ENCODE peak calls at places on chromosomes 12 and 14, in nine cellular contexts. A is stimulated activated CD4-positive, alpha-beta T cell treated with anti-CD3 and anti-CD28 coated beads, Interleukin-2, amount 100 ng/mL, for 4 hours; W is fibroblast of the aortic adventitia; L is amygdala; V is HEK293T; M is astrocyte of the cerebellum; B is germinal center; F is left ventricle myocardium inferior; D is CMK. X is an unnamed sample.

GRCh38 chr12:115984607-115985006 is 292.9 kb downstream of the MED13L start:
- DNase-seq in A (no peak), W (no peak), L (no peak), V (no peak), M (no peak), B (no peak), F (no peak), D (no peak), X (no peak)

GRCh38 chr14:67697006-67697405 is 1.4 kb upstream of the RDH11 start:
- DNase-seq in A (no peak), W (no peak), L (no peak), V (no peak), M (no peak), B (no peak), F (no peak), D (no peak), X (no peak)

GRCh38 chr12:126202138-126202537 is 1136.9 kb downstream of the AACS start:
- DNase-seq in A (no peak), W (peak; percentile 25), L (no peak), V (no peak), M (no peak), B (no peak), F (no peak), D (no peak), X (no peak)

GRCh38 chr14:76307786-76308780 is 67.9 kb upstream of the ESRRB start:
- DNase-seq in A (no peak), W (no peak), L (no peak), V (no peak), M (no peak), B (no peak), F (no peak), D (no peak), X (no peak)

GRCh38 chr14:102138935-102139247 is 806 bp upstream of the WDR20 start:
- DNase-seq in A (no peak), W (no peak), L (no peak), V (no peak), M (no peak), B (no peak), F (no peak), D (no peak), X (no peak)

GRCh38 chr14:49945448-49946319 is 52.8 kb downstream of the ARF6 start:
- DNase-seq in A (no peak), W (no peak), L (no peak), V (no peak), M (no peak), B (no peak), F (no peak), D (no peak), X (no peak)

GRCh38 chr12:77204055-77204454 is 138.7 kb upstream of the E2F7 start:
- DNase-seq in A (no peak), W (no peak), L (no peak), V (peak; percentile 9), M (no peak), B (no peak), F (no peak), D (no peak), X (no peak)

GRCh38 chr12:119207161-119207560 is 28.4 kb downstream of the HSPB8 start:
- DNase-seq in A (no peak), W (no peak), L (no peak), V (no peak), M (no peak), B (no peak), F (no peak), D (no peak), X (no peak)

GRCh38 chr12:91249059-91250055 is 66.7 kb upstream of the DCN start:
- DNase-seq in A (no peak), W (peak; percentile 75), L (no peak), V (no peak), M (no peak), B (no peak), F (no peak), D (no peak), X (no peak)

GRCh38 chr14:52683985-52684520 is 11.3 kb downstream of the ERO1A start:
- DNase-seq in A (no peak), W (no peak), L (no peak), V (no peak), M (no peak), B (no peak), F (no peak), D (no peak), X (no peak)

GRCh38 chr12:87323369-87323768 is 705.8 kb downstream of the C12orf50 start:
- DNase-seq in A (no peak), W (peak; percentile 98), L (no peak), V (no peak), M (peak; percentile 71), B (no peak), F (no peak), D (no peak), X (no peak)